ENCODE peak calls at places on chromosomes 6 and 20, in eight cellular contexts. L is endothelial cell of umbilical vein, Y is ovary, I is IMR-90, A is Peyer's patch, D is tibial nerve, V is HCT116, E is uterus. B is an unnamed sample. For H3K27me3, the result is how much of the 10 kb centered on the place peaks cover.

GRCh38 chr20:11807070-11807741 is 110.5 kb upstream of the BTBD3 start:
- DNase-seq in Y (no peak), L (peak), V (no peak), I (peak), D (no peak), A (no peak), E (no peak), B (peak)

GRCh38 chr6:88013015-88013414 is 34.6 kb upstream of the SPACA1 start:
- DNase-seq in I (no peak), V (no peak), A (no peak), L (no peak), D (no peak), E (no peak), Y (peak), B (peak)

GRCh38 chr6:109239192-109239917 is 142.9 kb downstream of the CD164 start:
- DNase-seq in D (no peak), E (no peak), I (no peak), Y (no peak), V (no peak), L (no peak), A (no peak), B (no peak)

GRCh38 chr20:50578061-50578777 is 68.0 kb downstream of the PTPN1 start:
- DNase-seq in D (no peak), E (no peak), V (no peak), L (no peak), Y (peak), A (peak), I (no peak), B (peak)

GRCh38 chr20:14538433-14538832 is 201.0 kb upstream of the FLRT3 start:
- DNase-seq in A (no peak), D (no peak), E (no peak), V (no peak), I (no peak), L (no peak), Y (no peak), B (no peak)

GRCh38 chr20:35311822-35312221 is 19.6 kb upstream of the FAM83C start:
- DNase-seq in E (no peak), A (no peak), L (no peak), D (no peak), V (no peak), Y (no peak), I (no peak), B (no peak)

GRCh38 chr20:35305682-35306556 is 13.7 kb upstream of the FAM83C start:
- DNase-seq in Y (no peak), E (no peak), L (peak), A (peak), V (peak), D (no peak), I (peak), B (peak)

GRCh38 chr6:37916675-37917074 is 97.1 kb downstream of the ZFAND3 start:
- DNase-seq in I (no peak), A (no peak), Y (no peak), L (no peak), D (no peak), E (no peak), V (no peak), B (no peak)

GRCh38 chr20:1440024-1440423 is 26.6 kb downstream of the NSFL1C start:
- DNase-seq in L (peak), Y (no peak), D (no peak), E (no peak), V (peak), I (peak), A (no peak), B (no peak)

GRCh38 chr6:137120748-137121147 is 52.7 kb downstream of the IL22RA2 start:
- DNase-seq in D (no peak), V (no peak), I (no peak), E (no peak), Y (no peak), A (no peak), L (no peak), B (no peak)

GRCh38 chr6:56958481-56958880 is 3.6 kb downstream of the BEND6 start:
- DNase-seq in Y (no peak), A (no peak), E (no peak), D (no peak), V (no peak), I (peak), L (no peak), B (no peak)

GRCh38 chr6:137715589-137716045 is 151.4 kb upstream of the TNFAIP3 start:
- DNase-seq in Y (no peak), E (no peak), A (no peak), I (peak), V (no peak), D (no peak), L (no peak), B (no peak)

GRCh38 chr6:108286366-108286765 is 8.5 kb upstream of the AFG1L start:
- DNase-seq in V (no peak), D (no peak), I (no peak), L (no peak), Y (no peak), A (no peak), E (no peak), B (no peak)

GRCh38 chr6:34867484-34867883 is 20.4 kb downstream of the TAF11 start:
- DNase-seq in D (no peak), E (no peak), V (no peak), A (no peak), I (no peak), Y (no peak), L (no peak), B (no peak)

GRCh38 chr6:83815631-83816030 is 37.5 kb upstream of the RIPPLY2 start:
- DNase-seq in A (no peak), L (peak), V (no peak), D (no peak), E (no peak), Y (no peak), I (no peak), B (no peak)

GRCh38 chr20:57809661-57810172 is 99.9 kb upstream of the PMEPA1 start:
- DNase-seq in A (no peak), E (no peak), I (no peak), L (no peak), V (no peak), D (no peak), Y (no peak), B (peak)

GRCh38 chr6:89916136-89916920 is 22.1 kb downstream of the GJA10 start:
- DNase-seq in D (no peak), L (no peak), A (no peak), I (no peak), V (no peak), E (no peak), Y (no peak), B (no peak)

GRCh38 chr6:151389640-151390275 is 1.6 kb downstream of the ZBTB2 start:
- DNase-seq in V (no peak), I (peak), Y (peak), L (peak), E (peak), A (peak), D (peak), B (peak)

GRCh38 chr6:80480478-80481157 is 374.1 kb downstream of the BCKDHB start:
- DNase-seq in L (no peak), E (no peak), D (no peak), I (no peak), A (no peak), Y (no peak), V (no peak), B (no peak)

GRCh38 chr20:2385026-2385425 is 4.3 kb downstream of the TGM6 start:
- DNase-seq in A (no peak), E (no peak), Y (no peak), V (no peak), I (no peak), L (no peak), D (no peak), B (no peak)

GRCh38 chr20:20371681-20372080 is 3.8 kb downstream of the INSM1 start:
- DNase-seq in V (no peak), Y (no peak), L (no peak), D (no peak), E (no peak), A (no peak), I (no peak), B (no peak)

GRCh38 chr20:20373046-20373706 is 5.3 kb downstream of the INSM1 start:
- DNase-seq in A (no peak), E (no peak), L (no peak), Y (no peak), D (no peak), I (peak), V (no peak), B (no peak)

GRCh38 chr20:20370087-20370575 is 2.2 kb downstream of the INSM1 start:
- DNase-seq in Y (no peak), V (no peak), E (no peak), I (no peak), A (no peak), D (no peak), L (no peak), B (no peak)

GRCh38 chr20:20369353-20370086 is 1.6 kb downstream of the INSM1 start:
- DNase-seq in V (no peak), L (no peak), A (no peak), I (no peak), Y (no peak), D (no peak), E (no peak), B (no peak)

GRCh38 chr20:20371133-20371532 is 3.2 kb downstream of the INSM1 start:
- DNase-seq in Y (no peak), L (no peak), A (no peak), D (no peak), I (no peak), V (no peak), E (no peak), B (no peak)
- H3K27me3 ChIP-seq in Y (under half), L (half or more), A (under half), D (under half), I (half or more), V (under half), E (under half), B (half or more)

GRCh38 chr20:32277361-32278198 is at the start of gene KIF3B:
- DNase-seq in A (peak), D (peak), L (peak), Y (peak), V (peak), E (peak), I (peak), B (peak)
- TF ChIP-seq POLR2A in A (peak), D (peak), L (no peak), Y (peak), V (no peak), E (peak), I (no peak), B (peak)

GRCh38 chr6:29009358-29009757 is 4.2 kb upstream of the ZNF311 start:
- DNase-seq in L (no peak), A (no peak), Y (no peak), V (no peak), E (no peak), D (no peak), I (no peak), B (no peak)
- H3K27me3 ChIP-seq in L (under half), A (under half), Y (under half), V (under half), E (under half), D (under half), I (under half), B (under half)

GRCh38 chr6:43724914-43725642 is 37.5 kb upstream of the MRPS18A start:
- DNase-seq in V (peak), L (no peak), E (peak), D (peak), Y (peak), A (peak), I (peak), B (peak)
- TF ChIP-seq POLR2A in V (no peak), L (no peak), E (no peak), D (peak), Y (no peak), A (peak), I (no peak), B (no peak)

DNA sequence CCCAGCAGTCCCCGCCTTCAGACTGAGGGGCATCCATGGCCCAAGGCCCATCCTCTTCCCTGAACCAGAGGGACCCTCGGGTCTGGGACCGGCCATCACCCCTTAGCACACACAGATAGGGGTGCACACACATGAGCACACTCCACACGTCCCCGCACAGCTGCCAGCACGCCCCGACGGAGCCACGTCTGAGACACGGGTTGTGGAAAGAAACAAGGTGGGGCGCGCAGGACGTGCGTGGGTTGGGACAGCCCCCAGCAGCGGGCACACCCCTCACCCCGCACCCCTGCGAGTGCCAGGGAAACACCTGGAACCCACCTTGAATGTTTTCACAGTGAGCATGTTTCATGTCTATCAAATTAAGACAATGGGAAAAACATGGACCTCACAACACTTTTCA is 6.4 kb downstream of the GATA5 start:
- DNase-seq in V (no peak), E (no peak), L (no peak), Y (no peak), A (no peak), D (no peak), I (no peak), B (no peak)
- H3K27me3 ChIP-seq in V (under half), E (under half), L (under half), Y (under half), A (under half), D (under half), I (half or more), B (under half)

B was measured in adrenal gland.